ENCODE peak calls at places on chromosomes 5 and 9, in five cellular contexts. O is HCT116; E is CD8-positive, alpha-beta T cell; P is tibial nerve; L is mammary epithelial cell. F is an unnamed sample. For H3K36me3, the result is how much of the 10 kb centered on the place peaks cover.

GRCh38 chr5:151047814-151048425 is 27.5 kb downstream of the GPX3 start:
- DNase-seq in O (no peak), E (no peak), P (no peak), L (no peak), F (no peak)

GRCh38 chr9:3151672-3152576 is 308.0 kb upstream of the PUM3 start:
- DNase-seq in O (no peak), E (no peak), P (no peak), L (no peak), F (no peak)

GRCh38 chr9:110626109-110626829 is 42.3 kb upstream of the MUSK start:
- DNase-seq in O (no peak), E (no peak), P (no peak), L (peak), F (peak)

GRCh38 chr5:111131356-111131755 is 39.2 kb downstream of the WDR36 start:
- DNase-seq in O (no peak), E (no peak), P (no peak), L (no peak), F (no peak)

GRCh38 chr9:15271403-15271802 is 35.6 kb downstream of the TTC39B start:
- DNase-seq in O (no peak), E (peak), P (no peak), L (no peak), F (no peak)

GRCh38 chr5:160556886-160557285 is 135.2 kb downstream of the PTTG1 start:
- DNase-seq in O (no peak), E (no peak), P (no peak), L (peak), F (no peak)

GRCh38 chr9:124015661-124016131 is 4.1 kb downstream of the LHX2 start:
- DNase-seq in O (no peak), E (no peak), P (no peak), L (no peak), F (no peak)

GRCh38 chr5:180636016-180636402 is 13.4 kb downstream of the FLT4 start:
- DNase-seq in O (no peak), E (no peak), P (no peak), L (no peak), F (no peak)

GRCh38 chr5:153491408-153491807 is 938 bp downstream of the GRIA1 start:
- DNase-seq in O (no peak), E (no peak), P (no peak), L (no peak), F (no peak)

GRCh38 chr5:146109379-146109778 is 4.0 kb upstream of the PLAC8L1 start:
- DNase-seq in O (no peak), E (no peak), P (no peak), L (no peak), F (no peak)

GRCh38 chr9:36450110-36450732 is 50.2 kb upstream of the RNF38 start:
- DNase-seq in O (peak), E (no peak), P (no peak), L (peak), F (peak)

GRCh38 chr5:96629774-96630173 is 32.4 kb upstream of the CAST start:
- DNase-seq in O (peak), E (no peak), P (no peak), L (peak), F (peak)

GRCh38 chr9:136295537-136296433 is 8.1 kb downstream of the CCDC187 start:
- DNase-seq in O (no peak), E (no peak), P (no peak), L (no peak), F (no peak)

GRCh38 chr5:175814676-175815075 is 56.7 kb upstream of the CPLX2 start:
- DNase-seq in O (peak), E (no peak), P (no peak), L (peak), F (peak)

GRCh38 chr5:135615171-135615570 is 36.4 kb upstream of the CXCL14 start:
- DNase-seq in O (no peak), E (no peak), P (no peak), L (no peak), F (no peak)

GRCh38 chr5:28226407-28226806 is 1188.0 kb upstream of the CDH9 start:
- DNase-seq in O (no peak), E (no peak), P (no peak), L (no peak), F (no peak)

GRCh38 chr5:139649082-139649991 is 1.2 kb downstream of the CXXC5 start:
- DNase-seq in O (no peak), E (no peak), P (no peak), L (no peak), F (no peak)

GRCh38 chr9:18877984-18878383 is 155.0 kb downstream of the SAXO1 start:
- DNase-seq in O (no peak), E (no peak), P (no peak), L (no peak), F (no peak)

GRCh38 chr9:34997375-34997774 is 7.8 kb downstream of the DNAJB5 start:
- DNase-seq in O (no peak), E (no peak), P (no peak), L (no peak), F (no peak)

GRCh38 chr9:113467183-113467582 is 3.7 kb downstream of the RGS3 start:
- DNase-seq in O (no peak), E (no peak), P (no peak), L (no peak), F (no peak)

GRCh38 chr9:5095795-5096194 is 89.6 kb downstream of the INSL6 start:
- DNase-seq in O (no peak), E (no peak), P (no peak), L (no peak), F (no peak)

GRCh38 chr9:126439402-126439765 is 112.8 kb downstream of the MVB12B start:
- DNase-seq in O (no peak), E (no peak), P (no peak), L (peak), F (peak)

GRCh38 chr9:71628247-71628646 is 140.1 kb downstream of the CEMIP2 start:
- DNase-seq in O (no peak), E (no peak), P (no peak), L (no peak), F (no peak)

GRCh38 chr9:137494550-137495351 is 35.6 kb upstream of the NSMF start:
- DNase-seq in O (no peak), E (no peak), P (no peak), L (no peak), F (no peak)

GRCh38 chr5:142366007-142366406 is 41.2 kb upstream of the SPRY4 start:
- DNase-seq in O (no peak), E (no peak), P (no peak), L (no peak), F (no peak)

GRCh38 chr9:107422189-107422802 is 67.3 kb downstream of the KLF4 start:
- DNase-seq in O (peak), E (no peak), P (peak), L (peak), F (peak)

GRCh38 chr9:118990949-118991348 is 378.3 kb downstream of the BRINP1 start:
- DNase-seq in O (no peak), E (no peak), P (no peak), L (no peak), F (no peak)

GRCh38 chr5:176700239-176700847 is 53.1 kb downstream of the TSPAN17 start:
- DNase-seq in O (no peak), E (no peak), P (no peak), L (no peak), F (no peak)

GRCh38 chr5:172235132-172235780 is 41.3 kb downstream of the EFCAB9 start:
- DNase-seq in O (no peak), E (no peak), P (no peak), L (no peak), F (no peak)

GRCh38 chr9:76419782-76420380 is 25.7 kb upstream of the RFK start:
- DNase-seq in O (peak), E (no peak), P (no peak), L (no peak), F (no peak)

GRCh38 chr5:142601432-142601831 is 84.5 kb downstream of the FGF1 start:
- DNase-seq in O (no peak), E (no peak), P (no peak), L (no peak), F (no peak)

GRCh38 chr9:98241357-98242104 is 13.9 kb downstream of the TBC1D2 start:
- DNase-seq in O (no peak), E (no peak), P (no peak), L (no peak), F (no peak)

GRCh38 chr9:126853667-126854066 is 6.8 kb upstream of the ZBTB34 start:
- DNase-seq in O (no peak), E (no peak), P (no peak), L (peak), F (peak)

GRCh38 chr5:32707394-32707997 is 3.6 kb upstream of the NPR3 start:
- DNase-seq in O (peak), E (no peak), P (no peak), L (no peak), F (no peak)

GRCh38 chr9:91945277-91946074 is 4.6 kb downstream of the ROR2 start:
- DNase-seq in O (no peak), E (no peak), P (no peak), L (no peak), F (no peak)

GRCh38 chr5:178992291-178992895 is 2.7 kb downstream of the GRM6 start:
- DNase-seq in O (no peak), E (no peak), P (no peak), L (no peak), F (no peak)

GRCh38 chr9:130437011-130437784 is 7.6 kb upstream of the ASS1 start:
- DNase-seq in O (no peak), E (no peak), P (no peak), L (no peak), F (no peak)

GRCh38 chr9:1458503-1458902 is 408.3 kb downstream of the DMRT2 start:
- DNase-seq in O (peak), E (no peak), P (no peak), L (peak), F (peak)

DNA sequence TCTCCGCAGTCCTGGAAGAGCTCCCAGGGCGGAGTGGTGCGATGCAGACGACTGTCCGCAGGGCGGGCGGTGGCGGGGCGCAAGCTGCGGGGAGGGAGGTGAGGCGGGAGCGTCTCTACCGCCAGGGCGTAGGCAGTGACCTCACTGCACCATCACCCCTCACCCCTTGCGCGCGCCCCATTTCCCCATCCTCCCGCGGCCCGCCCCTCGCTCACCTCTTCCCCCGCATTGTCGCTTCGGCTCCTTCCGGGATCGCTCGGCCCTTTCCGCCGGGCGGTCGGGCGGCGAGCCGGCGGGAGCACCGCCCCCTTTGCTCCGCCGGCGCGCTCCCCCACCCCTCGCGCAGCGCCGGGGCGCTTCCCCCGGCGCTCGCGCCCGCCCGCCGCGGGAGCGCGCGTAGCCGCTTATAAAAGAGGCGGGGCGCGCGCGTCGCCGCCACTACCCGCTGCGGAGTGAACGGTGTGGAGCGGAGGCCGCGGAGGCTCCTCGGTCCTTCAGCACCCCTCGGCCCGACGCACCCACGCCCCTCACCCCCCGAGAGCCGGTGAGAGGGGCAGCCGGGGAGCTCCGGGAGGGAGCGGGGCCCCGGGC is at the start of gene SPTAN1:
- DNase-seq in O (peak), E (peak), P (peak), L (peak), F (peak)
- TF ChIP-seq CTCF in O (no peak), E (no peak), P (peak), L (no peak), F (no peak)

GRCh38 chr5:154762261-154762660 is 7.1 kb downstream of the LARP1 start:
- DNase-seq in O (no peak), E (no peak), P (no peak), L (no peak), F (no peak)
- H3K36me3 ChIP-seq in O (under half), E (under half), P (under half), L (under half), F (under half)

DNA sequence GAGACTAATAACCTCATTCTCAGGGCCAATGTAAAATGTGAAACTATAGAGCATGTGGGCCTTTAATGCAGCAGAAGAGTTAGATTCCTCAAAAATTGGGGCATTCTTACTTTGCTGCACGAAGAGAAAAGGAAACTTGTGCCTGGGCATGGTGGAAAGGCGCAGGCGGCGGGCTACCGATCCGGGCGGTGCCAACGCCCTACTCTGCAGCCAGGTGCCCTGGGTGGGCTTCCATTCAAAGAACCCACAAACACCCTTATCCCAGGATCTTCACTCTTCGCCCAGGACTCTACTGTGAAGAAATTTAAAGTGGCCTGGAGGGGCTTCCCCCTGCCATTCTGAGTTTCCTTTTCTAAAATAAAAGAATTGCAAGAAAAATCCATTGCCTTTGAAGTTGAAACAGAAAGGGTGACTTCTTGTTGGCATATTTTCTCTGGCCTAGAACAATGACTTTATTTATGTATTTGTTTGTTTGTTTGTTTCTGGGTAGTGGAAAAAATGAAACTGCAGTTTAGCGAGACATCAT is 124.9 kb downstream of the TMEM161B start:
- DNase-seq in O (no peak), E (no peak), P (no peak), L (no peak), F (no peak)
- H3K27ac ChIP-seq in O (no peak), E (no peak), P (no peak), L (no peak), F (no peak)

GRCh38 chr5:127392762-127393161 is 102.2 kb downstream of the MEGF10 start:
- DNase-seq in O (no peak), E (no peak), P (no peak), L (no peak), F (no peak)

GRCh38 chr5:127399068-127399467 is 108.5 kb downstream of the MEGF10 start:
- DNase-seq in O (no peak), E (no peak), P (no peak), L (no peak), F (no peak)

GRCh38 chr5:127400524-127400923 is 109.9 kb downstream of the MEGF10 start:
- DNase-seq in O (no peak), E (no peak), P (no peak), L (peak), F (no peak)

GRCh38 chr5:127398508-127398907 is 107.9 kb downstream of the MEGF10 start:
- DNase-seq in O (no peak), E (no peak), P (no peak), L (no peak), F (no peak)

DNA sequence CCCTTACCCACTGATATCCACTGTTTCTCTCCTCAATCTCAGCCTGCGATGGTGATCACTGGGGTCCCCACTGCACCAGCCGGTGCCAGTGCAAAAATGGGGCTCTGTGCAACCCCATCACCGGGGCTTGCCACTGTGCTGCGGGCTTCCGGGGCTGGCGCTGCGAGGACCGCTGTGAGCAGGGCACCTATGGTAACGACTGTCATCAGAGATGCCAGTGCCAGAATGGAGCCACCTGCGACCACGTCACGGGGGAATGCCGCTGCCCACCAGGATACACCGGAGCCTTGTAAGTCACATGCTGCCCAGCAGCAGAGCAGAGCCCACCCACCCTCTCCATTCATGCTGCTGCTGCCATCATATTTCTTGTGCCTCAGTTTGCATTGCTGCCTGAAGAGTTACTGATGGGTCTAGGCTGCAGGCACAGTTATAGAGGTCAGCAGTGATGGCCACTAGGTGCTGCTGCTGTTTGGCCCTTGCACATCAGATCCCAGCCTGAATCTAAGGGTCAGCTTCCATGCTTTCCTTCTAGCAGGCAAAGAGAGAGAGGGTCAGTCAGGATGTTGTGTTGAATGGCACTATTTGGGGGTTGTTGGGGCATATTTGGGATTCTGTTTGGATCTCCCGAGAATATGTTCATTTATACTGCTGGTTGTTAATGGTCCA is 106.0 kb downstream of the MEGF10 start:
- DNase-seq in O (no peak), E (no peak), P (no peak), L (no peak), F (no peak)
- TF ChIP-seq CTCF in O (no peak), E (no peak), P (no peak), L (no peak), F (peak)

GRCh38 chr5:157549954-157550549 is 25.5 kb downstream of the ADAM19 start:
- DNase-seq in O (no peak), E (no peak), P (no peak), L (no peak), F (no peak)
- H3K36me3 ChIP-seq in O (under half), E (under half), P (under half), L (under half), F (under half)

GRCh38 chr5:59164041-59164830 is 581.4 kb downstream of the RAB3C start:
- DNase-seq in O (no peak), E (no peak), P (no peak), L (no peak), F (peak)
- H3K27ac ChIP-seq in O (no peak), E (no peak), P (no peak), L (no peak), F (peak)

DNA sequence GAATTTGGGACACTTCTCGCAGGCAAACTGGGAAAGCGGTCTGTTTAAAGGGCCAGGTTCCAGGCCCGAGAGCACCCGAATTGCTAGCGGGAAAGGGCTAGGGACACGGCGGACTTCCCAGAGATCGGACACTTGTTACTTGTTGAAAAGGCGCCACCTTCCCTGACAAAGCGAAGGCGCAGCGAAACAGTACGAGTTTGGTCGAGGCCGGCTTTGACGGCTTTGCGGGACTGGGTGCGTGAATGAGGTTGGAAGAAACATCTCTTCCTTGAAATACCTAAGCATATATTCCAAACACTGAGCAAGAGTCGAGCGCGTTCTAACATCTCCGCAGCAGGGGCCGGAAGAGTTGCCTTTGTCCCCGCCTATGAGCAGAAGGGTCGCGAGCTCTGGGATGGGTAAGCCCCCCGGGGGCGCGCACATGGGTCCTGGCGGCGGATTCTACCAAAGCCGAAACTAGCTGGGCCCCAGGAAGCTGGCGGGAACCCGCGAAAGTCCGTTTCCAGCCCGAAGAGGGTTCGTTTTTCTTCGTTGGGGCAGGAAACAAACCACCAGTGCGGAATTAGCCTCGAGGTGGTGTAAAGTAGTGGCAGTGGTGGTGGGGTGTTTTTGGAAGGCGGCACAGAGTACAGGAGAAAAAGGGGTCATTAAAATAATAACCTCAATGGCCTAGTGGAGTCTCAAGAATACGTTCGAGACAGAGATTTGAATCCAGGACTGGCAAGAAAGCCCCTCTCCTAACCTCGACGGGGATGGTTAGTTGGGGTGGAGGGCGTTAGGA is 1.5 kb downstream of the GDNF start:
- DNase-seq in O (no peak), E (no peak), P (no peak), L (peak), F (no peak)
- TF ChIP-seq CTCF in O (no peak), E (no peak), P (no peak), L (no peak), F (peak)

DNA sequence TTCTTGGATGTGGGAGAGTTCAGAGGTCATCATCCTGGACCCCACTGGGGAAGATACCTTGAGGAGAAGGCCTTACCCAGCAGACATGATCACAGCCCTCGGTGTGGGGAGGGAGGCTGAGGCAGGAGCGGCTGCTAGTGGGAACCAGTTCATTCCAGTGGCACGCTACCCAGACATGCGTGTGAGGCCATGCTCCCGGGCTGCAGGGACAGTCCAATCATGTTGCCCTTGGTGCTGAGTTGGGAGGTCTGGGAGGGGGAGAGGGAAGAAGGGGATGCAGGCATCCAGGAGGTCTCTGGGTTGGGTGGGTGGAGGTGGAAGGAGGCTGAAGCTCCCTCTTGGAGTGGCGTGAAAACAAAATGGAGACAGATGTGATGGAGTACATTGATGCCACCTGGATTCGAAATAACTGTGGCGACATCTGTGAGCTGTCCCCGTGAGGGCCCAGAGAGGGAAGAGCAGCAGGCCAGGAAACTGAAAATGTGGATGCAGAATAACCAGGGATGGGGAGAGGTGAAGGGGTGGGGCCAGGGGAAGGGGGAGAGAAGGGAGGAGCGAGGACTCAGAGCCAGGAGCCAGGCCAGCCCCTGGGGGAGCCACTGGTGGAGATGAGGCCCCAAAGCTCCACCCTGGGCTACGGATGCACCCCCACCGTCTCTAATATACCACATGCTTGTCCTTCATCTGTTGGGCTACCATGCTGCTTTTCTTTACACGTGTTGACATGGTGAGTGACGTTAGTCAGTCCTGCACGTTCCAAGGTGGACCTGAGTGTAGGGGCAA is 16.2 kb downstream of the NDUFS6 start:
- DNase-seq in O (no peak), E (no peak), P (no peak), L (no peak), F (no peak)
- H3K36me3 ChIP-seq in O (half or more), E (half or more), P (under half), L (under half), F (half or more)

GRCh38 chr5:41763096-41763495 is 107.1 kb downstream of the OXCT1 start:
- DNase-seq in O (no peak), E (no peak), P (no peak), L (peak), F (peak)
- H3K27ac ChIP-seq in O (no peak), E (no peak), P (no peak), L (no peak), F (no peak)

F was measured in brain microvascular endothelial cell.